ENCODE peak calls at places on chromosomes 2 and 18, in four cellular contexts. V is K562, M is renal cortical epithelial cell, C is amygdala. S is an unnamed sample.

GRCh38 chr2:25098056-25098455 is 56.2 kb downstream of the EFR3B start:
- DNase-seq in V (no peak), M (no peak), C (no peak), S (peak; percentile 76)

GRCh38 chr2:16064719-16065118 is 124.4 kb downstream of the MYCN start:
- DNase-seq in V (no peak), M (no peak), C (no peak), S (no peak)

GRCh38 chr18:10047237-10047636 is 133.4 kb downstream of the VAPA start:
- DNase-seq in V (no peak), M (no peak), C (no peak), S (no peak)

GRCh38 chr2:31987454-31987853 is 23.4 kb downstream of the MEMO1 start:
- DNase-seq in V (no peak), M (no peak), C (no peak), S (no peak)

GRCh38 chr2:64622443-64623231 is 31.1 kb downstream of the SERTAD2 start:
- DNase-seq in V (no peak), M (no peak), C (no peak), S (no peak)

GRCh38 chr2:84654414-84654813 is 138.1 kb downstream of the DNAH6 start:
- DNase-seq in V (no peak), M (no peak), C (no peak), S (no peak)

GRCh38 chr2:28445448-28446258 is 50.2 kb upstream of the PLB1 start:
- DNase-seq in V (peak; percentile 32), M (peak; percentile 92), C (no peak), S (peak; percentile 34)

GRCh38 chr2:129092871-129093385 is 774.3 kb upstream of the HS6ST1 start:
- DNase-seq in V (no peak), M (peak; percentile 3), C (no peak), S (no peak)